ENCODE peak calls at places on chromosomes 2 and 18, in seven cellular contexts. One of them, this sample, is unnamed.

GRCh38 chr2:227374158-227374557 is 4.9 kb downstream of the TM4SF20 start:
- DNase-seq in stimulated activated naive CD8-positive, alpha-beta T cell treated with anti-CD3 and anti-CD28 coated beads, Interleukin-15, Interleukin-2, amounts not matched to agents 100 U/mL and 50 U/mL, for 24 hours: peak; percentile 27
- DNase-seq in prostate gland: no peak
- DNase-seq in KBM-7: peak; percentile 49
- DNase-seq in head of caudate nucleus: no peak
- DNase-seq in astrocyte: peak; percentile 95
- DNase-seq in HFFc6: peak; percentile 7
- DNase-seq in this sample: no peak

GRCh38 chr2:144111443-144111842 is 408.5 kb downstream of the ZEB2 start:
- DNase-seq in stimulated activated naive CD8-positive, alpha-beta T cell treated with anti-CD3 and anti-CD28 coated beads, Interleukin-15, Interleukin-2, amounts not matched to agents 100 U/mL and 50 U/mL, for 24 hours: no peak
- DNase-seq in prostate gland: no peak
- DNase-seq in KBM-7: no peak
- DNase-seq in head of caudate nucleus: no peak
- DNase-seq in astrocyte: peak; percentile 93
- DNase-seq in HFFc6: peak; percentile 93
- DNase-seq in this sample: no peak

GRCh38 chr2:133667968-133668367 is 99.7 kb upstream of the NCKAP5 start:
- DNase-seq in stimulated activated naive CD8-positive, alpha-beta T cell treated with anti-CD3 and anti-CD28 coated beads, Interleukin-15, Interleukin-2, amounts not matched to agents 100 U/mL and 50 U/mL, for 24 hours: no peak
- DNase-seq in prostate gland: no peak
- DNase-seq in KBM-7: no peak
- DNase-seq in head of caudate nucleus: no peak
- DNase-seq in astrocyte: no peak
- DNase-seq in HFFc6: no peak
- DNase-seq in this sample: no peak

GRCh38 chr2:217092710-217093379 is 233.0 kb upstream of the TNP1 start:
- DNase-seq in stimulated activated naive CD8-positive, alpha-beta T cell treated with anti-CD3 and anti-CD28 coated beads, Interleukin-15, Interleukin-2, amounts not matched to agents 100 U/mL and 50 U/mL, for 24 hours: no peak
- DNase-seq in prostate gland: peak; percentile 63
- DNase-seq in KBM-7: no peak
- DNase-seq in head of caudate nucleus: no peak
- DNase-seq in astrocyte: no peak
- DNase-seq in HFFc6: no peak
- DNase-seq in this sample: no peak

GRCh38 chr18:34837769-34838194 is 127.7 kb downstream of the DTNA start:
- DNase-seq in stimulated activated naive CD8-positive, alpha-beta T cell treated with anti-CD3 and anti-CD28 coated beads, Interleukin-15, Interleukin-2, amounts not matched to agents 100 U/mL and 50 U/mL, for 24 hours: no peak
- DNase-seq in prostate gland: no peak
- DNase-seq in KBM-7: no peak
- DNase-seq in head of caudate nucleus: no peak
- DNase-seq in astrocyte: peak; percentile 55
- DNase-seq in HFFc6: no peak
- DNase-seq in this sample: peak; percentile 56

GRCh38 chr2:57434952-57435351 is 611.7 kb upstream of the VRK2 start:
- DNase-seq in stimulated activated naive CD8-positive, alpha-beta T cell treated with anti-CD3 and anti-CD28 coated beads, Interleukin-15, Interleukin-2, amounts not matched to agents 100 U/mL and 50 U/mL, for 24 hours: no peak
- DNase-seq in prostate gland: no peak
- DNase-seq in KBM-7: no peak
- DNase-seq in head of caudate nucleus: no peak
- DNase-seq in astrocyte: no peak
- DNase-seq in HFFc6: no peak
- DNase-seq in this sample: no peak

GRCh38 chr2:236565225-236565624 is 4.4 kb upstream of the ACKR3 start:
- DNase-seq in stimulated activated naive CD8-positive, alpha-beta T cell treated with anti-CD3 and anti-CD28 coated beads, Interleukin-15, Interleukin-2, amounts not matched to agents 100 U/mL and 50 U/mL, for 24 hours: no peak
- DNase-seq in prostate gland: no peak
- DNase-seq in KBM-7: no peak
- DNase-seq in head of caudate nucleus: no peak
- DNase-seq in astrocyte: no peak
- DNase-seq in HFFc6: no peak
- DNase-seq in this sample: no peak

GRCh38 chr2:23134726-23135125 is 250.3 kb upstream of the KLHL29 start:
- DNase-seq in stimulated activated naive CD8-positive, alpha-beta T cell treated with anti-CD3 and anti-CD28 coated beads, Interleukin-15, Interleukin-2, amounts not matched to agents 100 U/mL and 50 U/mL, for 24 hours: no peak
- DNase-seq in prostate gland: no peak
- DNase-seq in KBM-7: no peak
- DNase-seq in head of caudate nucleus: no peak
- DNase-seq in astrocyte: no peak
- DNase-seq in HFFc6: no peak
- DNase-seq in this sample: no peak

GRCh38 chr18:2891526-2892431 is 45.0 kb downstream of the EMILIN2 start:
- DNase-seq in stimulated activated naive CD8-positive, alpha-beta T cell treated with anti-CD3 and anti-CD28 coated beads, Interleukin-15, Interleukin-2, amounts not matched to agents 100 U/mL and 50 U/mL, for 24 hours: no peak
- DNase-seq in prostate gland: no peak
- DNase-seq in KBM-7: no peak
- DNase-seq in head of caudate nucleus: no peak
- DNase-seq in astrocyte: no peak
- DNase-seq in HFFc6: no peak
- DNase-seq in this sample: no peak

GRCh38 chr2:96955694-96956610 is 30.4 kb downstream of the FAM178B start:
- DNase-seq in stimulated activated naive CD8-positive, alpha-beta T cell treated with anti-CD3 and anti-CD28 coated beads, Interleukin-15, Interleukin-2, amounts not matched to agents 100 U/mL and 50 U/mL, for 24 hours: no peak
- DNase-seq in prostate gland: no peak
- DNase-seq in KBM-7: no peak
- DNase-seq in head of caudate nucleus: no peak
- DNase-seq in astrocyte: no peak
- DNase-seq in HFFc6: no peak
- DNase-seq in this sample: no peak

GRCh38 chr2:237629739-237630138 is 2.4 kb downstream of the LRRFIP1 start:
- DNase-seq in stimulated activated naive CD8-positive, alpha-beta T cell treated with anti-CD3 and anti-CD28 coated beads, Interleukin-15, Interleukin-2, amounts not matched to agents 100 U/mL and 50 U/mL, for 24 hours: no peak
- DNase-seq in prostate gland: no peak
- DNase-seq in KBM-7: no peak
- DNase-seq in head of caudate nucleus: no peak
- DNase-seq in astrocyte: peak; percentile 54
- DNase-seq in HFFc6: peak; percentile 67
- DNase-seq in this sample: no peak

This sample was measured in pons.